ENCODE peak calls at places on chromosomes 5 and 9, in four cellular contexts. G is neural progenitor cell, B is AG04450, K is ovary. U is an unnamed sample.
A peak's percentile ranks its signal among the peaks of the same experiment; 100 is the strongest.

GRCh38 chr5:168120416-168121137 is 170.9 kb upstream of the WWC1 start:
- DNase-seq in G (no peak), K (no peak), B (no peak), U (no peak)

GRCh38 chr5:43073597-43074546 is 33.8 kb upstream of the ANXA2R start:
- DNase-seq in K (no peak), B (no peak), G (peak; percentile 46), U (peak; percentile 60)

GRCh38 chr9:38019731-38020130 is 49.3 kb downstream of the SHB start:
- DNase-seq in K (no peak), G (no peak), B (no peak), U (no peak)

GRCh38 chr9:69443178-69443577 is 118.2 kb downstream of the ENTREP1 start:
- DNase-seq in G (no peak), K (no peak), B (no peak), U (no peak)

GRCh38 chr5:57693488-57694305 is 211.1 kb upstream of the ACTBL2 start:
- DNase-seq in B (no peak), K (no peak), G (no peak), U (peak; percentile 36)

GRCh38 chr5:78506296-78507049 is 142.1 kb downstream of the LHFPL2 start:
- DNase-seq in B (no peak), K (no peak), G (peak; percentile 25), U (no peak)

GRCh38 chr9:81650836-81651545 is 38.4 kb downstream of the TLE1 start:
- DNase-seq in G (peak; percentile 90), K (no peak), B (no peak), U (no peak)

GRCh38 chr9:129803679-129804065 is 688 bp downstream of the TOR1B start:
- DNase-seq in K (no peak), G (peak; percentile 66), B (no peak), U (no peak)

GRCh38 chr9:115198018-115198417 is 80.1 kb upstream of the TNC start:
- DNase-seq in K (no peak), G (peak; percentile 13), B (no peak), U (peak; percentile 37)

GRCh38 chr5:10479226-10479721 is 37.6 kb downstream of the ROPN1L start:
- DNase-seq in B (no peak), K (no peak), G (no peak), U (peak; percentile 64)

GRCh38 chr9:123866497-123866896 is 63.4 kb downstream of the DENND1A start:
- DNase-seq in G (no peak), B (no peak), K (no peak), U (peak; percentile 80)

GRCh38 chr9:134366223-134367031 is 40.2 kb downstream of the RXRA start:
- DNase-seq in B (peak; percentile 61), G (no peak), K (peak; percentile 92), U (no peak)

GRCh38 chr9:128288273-128289004 is 12.4 kb downstream of the SWI5 start:
- DNase-seq in K (no peak), B (no peak), G (no peak), U (no peak)

GRCh38 chr5:78162253-78162862 is 132.1 kb downstream of the AP3B1 start:
- DNase-seq in K (no peak), B (no peak), G (peak; percentile 65), U (peak; percentile 38)

GRCh38 chr5:79200573-79201183 is 35.3 kb upstream of the JMY start:
- DNase-seq in B (no peak), K (no peak), G (peak; percentile 13), U (peak; percentile 25)

GRCh38 chr5:41193462-41194166 is 19.7 kb downstream of the C6 start:
- DNase-seq in K (peak; percentile 92), B (no peak), G (no peak), U (no peak)

GRCh38 chr9:111197251-111197650 is 132.8 kb downstream of the OR2K2 start:
- DNase-seq in B (no peak), K (no peak), G (no peak), U (no peak)

GRCh38 chr5:67363195-67363594 is 166.6 kb upstream of the CD180 start:
- DNase-seq in K (no peak), G (no peak), B (no peak), U (no peak)

GRCh38 chr5:74954919-74955318 is 88.7 kb upstream of the FAM169A start:
- DNase-seq in G (no peak), K (no peak), B (peak; percentile 37), U (peak; percentile 54)

GRCh38 chr9:76891874-76892273 is 14.0 kb downstream of the PRUNE2 start:
- DNase-seq in K (no peak), B (no peak), G (no peak), U (no peak)

GRCh38 chr9:113521693-113522260 is 58.2 kb downstream of the RGS3 start:
- DNase-seq in K (no peak), G (no peak), B (no peak), U (no peak)

GRCh38 chr5:141484499-141485304 is at the start of gene PCDHGC4:
- DNase-seq in B (no peak), K (no peak), G (peak; percentile 94), U (no peak)

GRCh38 chr5:1521054-1521453 is 2.7 kb downstream of the LPCAT1 start:
- DNase-seq in K (no peak), B (no peak), G (no peak), U (no peak)

GRCh38 chr9:111029260-111029659 is 9.0 kb downstream of the LPAR1 start:
- DNase-seq in K (no peak), B (no peak), G (no peak), U (no peak)

GRCh38 chr9:34252670-34253459 is 74.0 kb downstream of the UBAP1 start:
- DNase-seq in K (peak; percentile 68), B (no peak), G (peak; percentile 80), U (peak; percentile 72)

GRCh38 chr5:34991486-34992238 is 56.1 kb downstream of the AGXT2 start:
- DNase-seq in B (no peak), K (no peak), G (no peak), U (peak; percentile 38)

GRCh38 chr9:33042528-33042927 is 17.5 kb downstream of the DNAJA1 start:
- DNase-seq in G (no peak), B (no peak), K (no peak), U (no peak)

GRCh38 chr9:79012561-79012960 is 559.2 kb upstream of the TLE4 start:
- DNase-seq in B (no peak), G (no peak), K (no peak), U (no peak)

GRCh38 chr5:142680605-142681259 is 5.2 kb downstream of the FGF1 start:
- DNase-seq in G (no peak), B (no peak), K (no peak), U (no peak)

GRCh38 chr9:73151653-73152382 is at the start of gene ANXA1:
- DNase-seq in B (peak; percentile 45), K (no peak), G (no peak), U (peak; percentile 92)

GRCh38 chr5:157197088-157197487 is 16.4 kb downstream of the ITK start:
- DNase-seq in K (no peak), B (no peak), G (no peak), U (no peak)

GRCh38 chr5:102453716-102454115 is 45.1 kb downstream of the SLCO6A1 start:
- DNase-seq in K (no peak), B (no peak), G (no peak), U (peak; percentile 0)

GRCh38 chr5:169154660-169155059 is 146.3 kb downstream of the SLIT3 start:
- DNase-seq in G (no peak), K (no peak), B (no peak), U (no peak)

GRCh38 chr9:108761530-108762347 is 94.0 kb downstream of the ACTL7B start:
- DNase-seq in B (peak; percentile 13), G (peak; percentile 76), K (peak; percentile 37), U (peak; percentile 73)

DNA sequence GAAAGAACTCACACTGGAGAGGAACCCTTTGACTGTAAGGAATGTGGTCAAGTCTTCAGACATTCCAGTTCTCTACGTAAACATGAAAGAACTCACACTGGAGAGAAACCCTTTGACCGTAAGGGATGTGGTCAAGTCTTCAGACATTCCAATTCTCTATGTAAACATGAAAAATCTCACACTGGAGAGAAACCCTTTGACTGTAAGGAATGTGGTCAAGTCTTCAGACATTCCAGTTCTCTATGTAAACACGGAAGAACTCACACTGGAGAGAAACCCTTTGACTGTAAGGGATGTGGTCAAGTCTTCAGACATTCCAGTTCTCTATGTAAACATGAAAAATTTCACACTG is 32.6 kb downstream of the MAPK9 start:
- DNase-seq in B (no peak), K (no peak), G (no peak), U (no peak)
- H3K9me3 ChIP-seq in B (peaks cover 66% of the 10 kb centered on the region), K (peaks cover 68% of the 10 kb centered on the region), G (peaks cover 66% of the 10 kb centered on the region), U (peaks cover 5% of the 10 kb centered on the region)

GRCh38 chr5:83589786-83590185 is 118.2 kb downstream of the VCAN start:
- DNase-seq in G (no peak), K (no peak), B (no peak), U (peak; percentile 19)
- TF ChIP-seq CTCF in G (no peak), K (no peak), B (no peak), U (no peak)

GRCh38 chr9:36401897-36402480 is 1.9 kb upstream of the RNF38 start:
- DNase-seq in G (no peak), B (no peak), K (no peak), U (no peak)

GRCh38 chr9:36398745-36399144 is 1.3 kb downstream of the RNF38 start:
- DNase-seq in G (no peak), K (no peak), B (no peak), U (peak; percentile 17)

GRCh38 chr9:36400332-36401178 is 486 bp upstream of the RNF38 start:
- DNase-seq in K (peak; percentile 87), G (peak; percentile 96), B (no peak), U (peak; percentile 90)

GRCh38 chr9:36401179-36401740 is 1.2 kb upstream of the RNF38 start:
- DNase-seq in K (peak; percentile 29), B (no peak), G (no peak), U (peak; percentile 84)

GRCh38 chr9:36399980-36400331 is at the start of gene RNF38:
- DNase-seq in G (no peak), B (no peak), K (no peak), U (no peak)
- H3K9me3 ChIP-seq in G (no peaks in the 10 kb centered on the region), B (no peaks in the 10 kb centered on the region), K (no peaks in the 10 kb centered on the region), U (no peaks in the 10 kb centered on the region)

GRCh38 chr9:15942806-15943424 is 390.1 kb downstream of the CCDC171 start:
- DNase-seq in B (no peak), K (no peak), G (no peak), U (peak; percentile 12)
- TF ChIP-seq CTCF in B (no peak), K (no peak), G (no peak), U (no peak)

GRCh38 chr5:33105521-33105941 is 335.2 kb upstream of the TARS1 start:
- DNase-seq in B (no peak), G (no peak), K (no peak), U (no peak)

DNA sequence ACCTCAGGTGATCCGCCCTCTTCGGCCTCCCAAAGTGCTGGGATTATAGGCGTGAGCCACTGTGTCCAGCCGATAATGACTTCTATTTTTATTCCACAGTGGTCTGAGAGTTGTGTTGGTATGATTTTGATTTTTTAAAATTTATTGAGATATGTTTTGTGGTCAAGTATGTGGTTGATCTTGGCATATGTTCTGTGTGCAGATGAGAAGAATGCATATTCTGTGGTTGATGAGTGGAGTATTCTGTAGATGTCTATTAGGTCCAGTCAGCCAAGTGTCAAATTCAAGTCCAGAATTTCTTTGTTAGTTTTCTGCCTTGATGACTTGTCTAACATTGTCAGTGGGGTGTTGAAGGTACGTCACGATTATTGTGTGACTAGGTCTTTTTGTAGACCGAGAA is 338.2 kb upstream of the TARS1 start:
- DNase-seq in G (no peak), K (no peak), B (no peak), U (no peak)
- H3K9me3 ChIP-seq in G (no peaks in the 10 kb centered on the region), K (no peaks in the 10 kb centered on the region), B (peaks cover 10% of the 10 kb centered on the region), U (no peaks in the 10 kb centered on the region)

GRCh38 chr9:25830381-25830780 is 152.1 kb upstream of the TUSC1 start:
- DNase-seq in G (no peak), B (no peak), K (no peak), U (no peak)
- TF ChIP-seq CTCF in G (no peak), B (no peak), K (no peak), U (no peak)

U was measured in cardiac muscle cell.